ENCODE peak calls at places on chromosome 15, in six cellular contexts. One of them, this sample, is unnamed. For H3K4me1, the result is how much of the 10 kb centered on the place peaks cover.

GRCh38 chr15:63028442-63029110 is 14.0 kb upstream of the TPM1 start:
- DNase-seq in endodermal cell: no peak
- DNase-seq in mesenchymal stem cell: no peak
- DNase-seq in uterus: no peak
- DNase-seq in heart right ventricle: no peak
- DNase-seq in GM23338: no peak
- DNase-seq in this sample: no peak

GRCh38 chr15:41836713-41837454 is 1.8 kb upstream of the PLA2G4B start:
- DNase-seq in endodermal cell: no peak
- DNase-seq in mesenchymal stem cell: no peak
- DNase-seq in uterus: no peak
- DNase-seq in heart right ventricle: no peak
- DNase-seq in GM23338: no peak
- DNase-seq in this sample: no peak

GRCh38 chr15:83784975-83785374 is 131.1 kb downstream of the ADAMTSL3 start:
- DNase-seq in endodermal cell: no peak
- DNase-seq in mesenchymal stem cell: no peak
- DNase-seq in uterus: no peak
- DNase-seq in heart right ventricle: no peak
- DNase-seq in GM23338: no peak
- DNase-seq in this sample: no peak

GRCh38 chr15:77107531-77108355 is 36.8 kb upstream of the TSPAN3 start:
- DNase-seq in endodermal cell: peak
- DNase-seq in mesenchymal stem cell: peak
- DNase-seq in uterus: peak
- DNase-seq in heart right ventricle: peak
- DNase-seq in GM23338: peak
- DNase-seq in this sample: no peak

GRCh38 chr15:90681480-90681879 is 35.7 kb upstream of the BLM start:
- DNase-seq in endodermal cell: no peak
- DNase-seq in mesenchymal stem cell: peak
- DNase-seq in uterus: no peak
- DNase-seq in heart right ventricle: no peak
- DNase-seq in GM23338: no peak
- DNase-seq in this sample: peak

GRCh38 chr15:48415036-48415886 is 84.0 kb downstream of the DUT start:
- DNase-seq in endodermal cell: no peak
- DNase-seq in mesenchymal stem cell: no peak
- DNase-seq in uterus: no peak
- DNase-seq in heart right ventricle: no peak
- DNase-seq in GM23338: no peak
- DNase-seq in this sample: no peak

GRCh38 chr15:90225504-90226234 is 8.1 kb downstream of the CIB1 start:
- DNase-seq in endodermal cell: no peak
- DNase-seq in mesenchymal stem cell: no peak
- DNase-seq in uterus: no peak
- DNase-seq in heart right ventricle: no peak
- DNase-seq in GM23338: no peak
- DNase-seq in this sample: no peak

GRCh38 chr15:36090276-36090946 is 489.0 kb upstream of the CDIN1 start:
- DNase-seq in endodermal cell: no peak
- DNase-seq in mesenchymal stem cell: peak
- DNase-seq in uterus: no peak
- DNase-seq in heart right ventricle: no peak
- DNase-seq in GM23338: peak
- DNase-seq in this sample: no peak

GRCh38 chr15:56249080-56249479 is 5.4 kb upstream of the RFX7 start:
- DNase-seq in endodermal cell: peak
- DNase-seq in mesenchymal stem cell: peak
- DNase-seq in uterus: no peak
- DNase-seq in heart right ventricle: no peak
- DNase-seq in GM23338: peak
- DNase-seq in this sample: no peak

GRCh38 chr15:39953521-39953920 is 19.6 kb downstream of the EIF2AK4 start:
- DNase-seq in endodermal cell: no peak
- DNase-seq in mesenchymal stem cell: no peak
- DNase-seq in uterus: no peak
- DNase-seq in heart right ventricle: no peak
- DNase-seq in GM23338: no peak
- DNase-seq in this sample: no peak

GRCh38 chr15:72912121-72912520 is 128.6 kb upstream of the ADPGK start:
- DNase-seq in endodermal cell: no peak
- DNase-seq in mesenchymal stem cell: no peak
- DNase-seq in uterus: no peak
- DNase-seq in heart right ventricle: no peak
- DNase-seq in GM23338: no peak
- DNase-seq in this sample: no peak

GRCh38 chr15:29377141-29377540 is 107.5 kb upstream of the NSMCE3 start:
- DNase-seq in endodermal cell: no peak
- DNase-seq in mesenchymal stem cell: no peak
- DNase-seq in uterus: no peak
- DNase-seq in heart right ventricle: no peak
- DNase-seq in GM23338: no peak
- DNase-seq in this sample: no peak

GRCh38 chr15:78205856-78206255 is 28.5 kb downstream of the ACSBG1 start:
- DNase-seq in endodermal cell: no peak
- DNase-seq in mesenchymal stem cell: no peak
- DNase-seq in uterus: no peak
- DNase-seq in heart right ventricle: no peak
- DNase-seq in GM23338: no peak
- DNase-seq in this sample: no peak
- H3K27ac ChIP-seq in endodermal cell: no peak
- H3K27ac ChIP-seq in mesenchymal stem cell: no peak
- H3K27ac ChIP-seq in uterus: no peak
- H3K27ac ChIP-seq in heart right ventricle: no peak
- H3K27ac ChIP-seq in GM23338: no peak
- H3K27ac ChIP-seq in this sample: no peak

DNA sequence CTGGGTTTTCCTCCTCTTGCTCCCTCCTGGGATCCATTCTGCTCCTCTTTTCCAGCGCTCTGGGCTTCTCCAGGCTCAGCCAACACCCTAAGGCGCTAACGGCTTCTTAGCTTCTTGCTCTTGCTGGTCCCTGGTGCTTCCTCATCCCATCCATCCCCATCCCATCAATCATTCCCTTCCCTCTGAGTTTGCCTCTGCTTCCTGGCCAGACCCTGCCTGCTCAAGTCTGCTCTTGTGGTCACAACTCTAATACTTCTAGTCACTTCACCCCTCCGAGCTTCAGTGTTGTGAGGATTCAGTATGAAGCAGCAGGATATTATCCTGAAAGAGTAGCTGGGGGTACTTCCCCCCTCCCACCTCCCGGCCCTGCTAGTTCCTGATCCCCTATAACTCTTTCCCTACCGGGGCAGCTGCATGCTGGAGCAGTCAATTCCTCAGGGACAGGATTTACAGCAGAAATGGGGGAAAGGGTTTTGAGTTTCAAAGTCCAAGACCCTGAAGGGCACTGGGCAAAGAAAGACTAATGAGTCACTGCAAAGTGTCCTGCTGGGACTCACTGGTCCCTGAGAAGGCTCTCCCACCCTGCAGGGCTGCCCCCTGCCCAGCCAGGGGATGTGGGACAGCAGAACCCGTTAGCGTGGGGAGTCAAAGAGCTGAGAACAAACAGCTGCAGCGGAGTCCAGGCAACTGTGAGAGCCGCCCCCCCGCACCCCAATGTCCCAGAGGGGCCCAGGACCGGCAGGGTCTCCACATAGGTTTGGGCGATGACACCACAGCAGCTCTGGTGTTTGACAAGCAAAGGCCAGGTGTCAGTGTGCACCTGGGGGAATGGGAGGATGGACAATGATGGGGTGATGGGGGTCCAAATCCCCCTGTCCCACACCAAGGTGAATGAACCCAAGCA is 2.3 kb upstream of the SYNM start:
- DNase-seq in endodermal cell: peak
- DNase-seq in mesenchymal stem cell: no peak
- DNase-seq in uterus: peak
- DNase-seq in heart right ventricle: no peak
- DNase-seq in GM23338: no peak
- DNase-seq in this sample: no peak
- H3K4me1 ChIP-seq in endodermal cell: under half
- H3K4me1 ChIP-seq in mesenchymal stem cell: under half
- H3K4me1 ChIP-seq in uterus: under half
- H3K4me1 ChIP-seq in heart right ventricle: under half
- H3K4me1 ChIP-seq in GM23338: under half
- H3K4me1 ChIP-seq in this sample: under half

GRCh38 chr15:70854669-70854976 is 666 bp upstream of the LARP6 start:
- DNase-seq in endodermal cell: no peak
- DNase-seq in mesenchymal stem cell: peak
- DNase-seq in uterus: peak
- DNase-seq in heart right ventricle: no peak
- DNase-seq in GM23338: peak
- DNase-seq in this sample: no peak
- H3K27ac ChIP-seq in endodermal cell: no peak
- H3K27ac ChIP-seq in mesenchymal stem cell: peak
- H3K27ac ChIP-seq in uterus: peak
- H3K27ac ChIP-seq in heart right ventricle: peak
- H3K27ac ChIP-seq in GM23338: no peak
- H3K27ac ChIP-seq in this sample: peak

GRCh38 chr15:52734329-52734728 is 55.1 kb upstream of the ATOSA start:
- DNase-seq in endodermal cell: no peak
- DNase-seq in mesenchymal stem cell: no peak
- DNase-seq in uterus: no peak
- DNase-seq in heart right ventricle: no peak
- DNase-seq in GM23338: no peak
- DNase-seq in this sample: no peak
- H3K4me1 ChIP-seq in endodermal cell: under half
- H3K4me1 ChIP-seq in mesenchymal stem cell: under half
- H3K4me1 ChIP-seq in uterus: under half
- H3K4me1 ChIP-seq in heart right ventricle: under half
- H3K4me1 ChIP-seq in GM23338: under half
- H3K4me1 ChIP-seq in this sample: under half

DNA sequence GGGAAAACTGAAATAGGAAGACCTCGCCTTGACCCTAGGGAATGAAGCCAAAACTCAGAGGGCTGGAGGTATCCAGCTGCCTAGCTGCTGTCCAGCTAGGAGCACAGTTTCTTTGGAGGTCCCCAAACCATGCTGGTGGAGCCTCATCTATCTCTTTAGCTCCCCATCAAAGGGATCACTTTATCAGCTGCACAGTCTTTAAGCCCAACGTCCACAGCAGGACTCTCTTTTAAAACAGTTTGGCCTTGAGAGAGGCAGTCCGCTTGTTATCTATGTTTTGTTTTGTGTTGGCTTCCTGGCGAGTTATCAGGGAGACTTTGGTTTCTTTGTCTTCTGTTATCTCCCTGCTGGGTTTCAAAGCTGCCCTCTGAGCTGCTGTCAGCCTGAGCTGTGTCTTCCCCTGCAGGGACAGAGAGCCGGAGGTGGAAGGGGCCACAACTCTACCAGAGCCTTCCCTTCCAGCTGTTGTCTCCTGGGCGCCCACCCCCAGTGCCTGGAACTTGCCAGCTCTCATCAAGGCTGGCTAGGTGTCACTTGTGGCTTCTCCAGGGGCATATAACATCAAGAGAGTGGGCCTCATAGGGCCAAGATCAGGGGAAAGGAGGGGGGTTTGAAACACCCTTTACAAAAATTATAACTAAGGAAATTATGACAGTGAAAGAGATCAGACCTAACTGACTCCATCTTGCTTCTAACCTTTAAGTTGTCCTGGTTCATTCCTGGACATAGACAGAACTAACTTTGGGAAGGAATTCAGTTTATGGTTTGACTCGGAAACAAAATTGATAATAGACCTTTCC is 61.4 kb upstream of the C15orf39 start:
- DNase-seq in endodermal cell: peak
- DNase-seq in mesenchymal stem cell: no peak
- DNase-seq in uterus: no peak
- DNase-seq in heart right ventricle: no peak
- DNase-seq in GM23338: no peak
- DNase-seq in this sample: no peak
- H3K27ac ChIP-seq in endodermal cell: no peak
- H3K27ac ChIP-seq in mesenchymal stem cell: no peak
- H3K27ac ChIP-seq in uterus: no peak
- H3K27ac ChIP-seq in heart right ventricle: no peak
- H3K27ac ChIP-seq in GM23338: no peak
- H3K27ac ChIP-seq in this sample: no peak

GRCh38 chr15:101123222-101123910 is 128.5 kb downstream of the CHSY1 start:
- DNase-seq in endodermal cell: peak
- DNase-seq in mesenchymal stem cell: peak
- DNase-seq in uterus: no peak
- DNase-seq in heart right ventricle: no peak
- DNase-seq in GM23338: no peak
- DNase-seq in this sample: no peak
- H3K4me1 ChIP-seq in endodermal cell: under half
- H3K4me1 ChIP-seq in mesenchymal stem cell: under half
- H3K4me1 ChIP-seq in uterus: under half
- H3K4me1 ChIP-seq in heart right ventricle: under half
- H3K4me1 ChIP-seq in GM23338: under half
- H3K4me1 ChIP-seq in this sample: under half

This sample was measured in thoracic aorta.